ENCODE peak calls at places on chromosomes 13 and 19, in six cellular contexts. One of them, this sample, is unnamed.
A peak's percentile ranks its signal among the peaks of the same experiment; 100 is the strongest.

GRCh38 chr19:49106648-49107135 is 7.5 kb upstream of the LIN7B start:
- DNase-seq in AG09319: no peak
- DNase-seq in OCI-LY7: peak; percentile 73
- DNase-seq in heart right ventricle: no peak
- DNase-seq in frontal cortex: no peak
- DNase-seq in aorta: no peak
- DNase-seq in this sample: peak; percentile 69

GRCh38 chr19:17950310-17951150 is 16.4 kb upstream of the KCNN1 start:
- DNase-seq in AG09319: no peak
- DNase-seq in OCI-LY7: no peak
- DNase-seq in heart right ventricle: no peak
- DNase-seq in frontal cortex: no peak
- DNase-seq in aorta: no peak
- DNase-seq in this sample: no peak

GRCh38 chr19:55368701-55369563 is 1.3 kb downstream of the IL11 start:
- DNase-seq in AG09319: no peak
- DNase-seq in OCI-LY7: no peak
- DNase-seq in heart right ventricle: no peak
- DNase-seq in frontal cortex: no peak
- DNase-seq in aorta: no peak
- DNase-seq in this sample: no peak

GRCh38 chr13:110250258-110250891 is 56.6 kb downstream of the COL4A1 start:
- DNase-seq in AG09319: peak; percentile 23
- DNase-seq in OCI-LY7: no peak
- DNase-seq in heart right ventricle: peak; percentile 59
- DNase-seq in frontal cortex: no peak
- DNase-seq in aorta: peak; percentile 84
- DNase-seq in this sample: no peak

GRCh38 chr13:78022164-78022877 is 103.7 kb upstream of the EDNRB start:
- DNase-seq in AG09319: no peak
- DNase-seq in OCI-LY7: peak; percentile 73
- DNase-seq in heart right ventricle: peak; percentile 40
- DNase-seq in frontal cortex: no peak
- DNase-seq in aorta: no peak
- DNase-seq in this sample: peak; percentile 67

GRCh38 chr19:5037936-5038335 is 69.0 kb downstream of the KDM4B start:
- DNase-seq in AG09319: no peak
- DNase-seq in OCI-LY7: no peak
- DNase-seq in heart right ventricle: no peak
- DNase-seq in frontal cortex: peak; percentile 37
- DNase-seq in aorta: no peak
- DNase-seq in this sample: no peak

GRCh38 chr19:14383898-14384669 is 2.8 kb downstream of the ADGRE5 start:
- DNase-seq in AG09319: no peak
- DNase-seq in OCI-LY7: peak; percentile 47
- DNase-seq in heart right ventricle: no peak
- DNase-seq in frontal cortex: peak; percentile 5
- DNase-seq in aorta: no peak
- DNase-seq in this sample: peak; percentile 64

GRCh38 chr19:282501-282900 is 8.7 kb downstream of the PLPP2 start:
- DNase-seq in AG09319: no peak
- DNase-seq in OCI-LY7: no peak
- DNase-seq in heart right ventricle: no peak
- DNase-seq in frontal cortex: no peak
- DNase-seq in aorta: peak; percentile 43
- DNase-seq in this sample: no peak

GRCh38 chr19:29533578-29534544 is 8.1 kb downstream of the VSTM2B start:
- DNase-seq in AG09319: no peak
- DNase-seq in OCI-LY7: no peak
- DNase-seq in heart right ventricle: no peak
- DNase-seq in frontal cortex: no peak
- DNase-seq in aorta: peak; percentile 54
- DNase-seq in this sample: no peak

GRCh38 chr13:45119469-45119989 is 781 bp upstream of the GTF2F2 start:
- DNase-seq in AG09319: no peak
- DNase-seq in OCI-LY7: peak; percentile 52
- DNase-seq in heart right ventricle: peak; percentile 8
- DNase-seq in frontal cortex: no peak
- DNase-seq in aorta: no peak
- DNase-seq in this sample: peak; percentile 68

GRCh38 chr19:7480222-7480974 is 8.4 kb downstream of the PEX11G start:
- DNase-seq in AG09319: no peak
- DNase-seq in OCI-LY7: no peak
- DNase-seq in heart right ventricle: no peak
- DNase-seq in frontal cortex: peak; percentile 24
- DNase-seq in aorta: no peak
- DNase-seq in this sample: no peak

GRCh38 chr19:55490478-55491436 is 2.5 kb downstream of the SSC5D start:
- DNase-seq in AG09319: no peak
- DNase-seq in OCI-LY7: no peak
- DNase-seq in heart right ventricle: no peak
- DNase-seq in frontal cortex: no peak
- DNase-seq in aorta: no peak
- DNase-seq in this sample: no peak

GRCh38 chr13:44810067-44810840 is 179.0 kb downstream of the NUFIP1 start:
- DNase-seq in AG09319: no peak
- DNase-seq in OCI-LY7: no peak
- DNase-seq in heart right ventricle: peak; percentile 16
- DNase-seq in frontal cortex: no peak
- DNase-seq in aorta: no peak
- DNase-seq in this sample: no peak

GRCh38 chr19:18832331-18833140 is 777 bp downstream of the UPF1 start:
- DNase-seq in AG09319: no peak
- DNase-seq in OCI-LY7: peak; percentile 60
- DNase-seq in heart right ventricle: no peak
- DNase-seq in frontal cortex: no peak
- DNase-seq in aorta: no peak
- DNase-seq in this sample: peak; percentile 37

GRCh38 chr19:27744926-27745844 is 1467.8 kb downstream of the UQCRFS1 start:
- DNase-seq in AG09319: no peak
- DNase-seq in OCI-LY7: no peak
- DNase-seq in heart right ventricle: no peak
- DNase-seq in frontal cortex: no peak
- DNase-seq in aorta: no peak
- DNase-seq in this sample: no peak

GRCh38 chr13:20664304-20664703 is 39.2 kb upstream of the IL17D start:
- DNase-seq in AG09319: no peak
- DNase-seq in OCI-LY7: no peak
- DNase-seq in heart right ventricle: no peak
- DNase-seq in frontal cortex: no peak
- DNase-seq in aorta: no peak
- DNase-seq in this sample: no peak

GRCh38 chr13:47843005-47843404 is 158.1 kb downstream of the SUCLA2 start:
- DNase-seq in AG09319: no peak
- DNase-seq in OCI-LY7: no peak
- DNase-seq in heart right ventricle: no peak
- DNase-seq in frontal cortex: no peak
- DNase-seq in aorta: no peak
- DNase-seq in this sample: no peak

GRCh38 chr19:5956323-5956722 is 21.6 kb downstream of the RANBP3 start:
- DNase-seq in AG09319: no peak
- DNase-seq in OCI-LY7: no peak
- DNase-seq in heart right ventricle: no peak
- DNase-seq in frontal cortex: no peak
- DNase-seq in aorta: no peak
- DNase-seq in this sample: no peak

GRCh38 chr19:29260477-29261317 is 47.7 kb upstream of the UQCRFS1 start:
- DNase-seq in AG09319: no peak
- DNase-seq in OCI-LY7: peak; percentile 60
- DNase-seq in heart right ventricle: no peak
- DNase-seq in frontal cortex: no peak
- DNase-seq in aorta: no peak
- DNase-seq in this sample: peak; percentile 63

GRCh38 chr19:9535934-9536333 is 2.5 kb downstream of the ZNF426 start:
- DNase-seq in AG09319: no peak
- DNase-seq in OCI-LY7: no peak
- DNase-seq in heart right ventricle: no peak
- DNase-seq in frontal cortex: no peak
- DNase-seq in aorta: no peak
- DNase-seq in this sample: no peak

GRCh38 chr13:47826481-47826880 is 174.6 kb downstream of the SUCLA2 start:
- DNase-seq in AG09319: no peak
- DNase-seq in OCI-LY7: no peak
- DNase-seq in heart right ventricle: no peak
- DNase-seq in frontal cortex: no peak
- DNase-seq in aorta: no peak
- DNase-seq in this sample: no peak

GRCh38 chr13:40101708-40102359 is 446.4 kb downstream of the COG6 start:
- DNase-seq in AG09319: no peak
- DNase-seq in OCI-LY7: peak; percentile 74
- DNase-seq in heart right ventricle: no peak
- DNase-seq in frontal cortex: no peak
- DNase-seq in aorta: no peak
- DNase-seq in this sample: no peak

GRCh38 chr19:2428027-2428690 is 773 bp upstream of the TIMM13 start:
- DNase-seq in AG09319: no peak
- DNase-seq in OCI-LY7: no peak
- DNase-seq in heart right ventricle: no peak
- DNase-seq in frontal cortex: no peak
- DNase-seq in aorta: no peak
- DNase-seq in this sample: no peak

This sample was measured in KBM-7.